ENCODE peak calls at places on chromosomes 2 and 18, in four cellular contexts. C is HCT116, U is K562, R is HepG2. N is an unnamed sample.
A peak's percentile ranks its signal among the peaks of the same experiment; 100 is the strongest.

GRCh38 chr2:149715005-149715592 is 127.5 kb upstream of the MMADHC start:
- DNase-seq in C (peak; percentile 35), U (no peak), R (peak; percentile 12), N (peak; percentile 21)

GRCh38 chr2:99960724-99961566 is 181.4 kb downstream of the AFF3 start:
- DNase-seq in C (no peak), U (no peak), R (no peak), N (no peak)

GRCh38 chr2:238741277-238741676 is 106.6 kb upstream of the TWIST2 start:
- DNase-seq in C (no peak), U (no peak), R (no peak), N (no peak)

GRCh38 chr2:161354106-161354505 is 45.9 kb downstream of the PSMD14 start:
- DNase-seq in C (no peak), U (no peak), R (no peak), N (no peak)

GRCh38 chr2:95074663-95075439 is 46.8 kb downstream of the MRPS5 start:
- DNase-seq in C (no peak), U (no peak), R (no peak), N (no peak)

GRCh38 chr18:36688020-36688965 is 140.5 kb downstream of the TPGS2 start:
- DNase-seq in C (peak; percentile 52), U (peak; percentile 79), R (peak; percentile 52), N (peak; percentile 86)

GRCh38 chr2:190408538-190409271 is 550 bp downstream of the MFSD6 start:
- DNase-seq in C (peak; percentile 7), U (peak; percentile 53), R (no peak), N (peak; percentile 61)

GRCh38 chr2:196914867-196915465 is 11.5 kb downstream of the PGAP1 start:
- DNase-seq in C (no peak), U (no peak), R (no peak), N (no peak)

GRCh38 chr2:237092920-237093781 is 7.5 kb downstream of the COPS8 start:
- DNase-seq in C (peak; percentile 2), U (no peak), R (no peak), N (no peak)

DNA sequence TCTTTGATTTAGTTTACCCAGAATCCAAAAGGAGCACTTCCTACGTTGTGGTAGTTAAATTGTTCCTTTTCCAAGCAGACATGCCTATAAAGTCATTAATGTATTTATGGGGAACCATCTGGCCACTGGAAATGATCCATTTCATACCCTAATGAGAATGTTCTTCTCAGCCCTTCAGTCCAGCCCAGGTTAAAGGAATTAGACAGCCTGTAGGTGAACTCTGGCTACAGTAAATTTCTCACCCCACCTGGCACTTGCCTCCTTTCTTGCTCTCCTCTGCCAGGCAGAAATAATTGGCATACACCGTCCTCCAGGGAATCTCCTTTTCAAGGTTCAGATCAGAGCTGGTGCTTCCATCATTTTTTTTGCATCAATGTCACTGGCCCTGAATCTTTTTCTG is 121.1 kb downstream of the SETBP1 start:
- DNase-seq in C (no peak), U (no peak), R (no peak), N (no peak)
- TF ChIP-seq RAD21 in C (no peak), U (no peak), R (no peak), N (no peak)

GRCh38 chr2:109208071-109208950 is 79.3 kb downstream of the SH3RF3 start:
- DNase-seq in C (no peak), U (no peak), R (no peak), N (no peak)
- TF ChIP-seq CTCF in C (peak; percentile 44), U (peak; percentile 24), R (peak; percentile 42), N (peak; percentile 43)

GRCh38 chr18:22871809-22872525 is 61.2 kb upstream of the RBBP8 start:
- DNase-seq in C (no peak), U (no peak), R (no peak), N (no peak)
- TF ChIP-seq FOSL1 in C (no peak), U (no peak), R (no peak), N (no peak)

DNA sequence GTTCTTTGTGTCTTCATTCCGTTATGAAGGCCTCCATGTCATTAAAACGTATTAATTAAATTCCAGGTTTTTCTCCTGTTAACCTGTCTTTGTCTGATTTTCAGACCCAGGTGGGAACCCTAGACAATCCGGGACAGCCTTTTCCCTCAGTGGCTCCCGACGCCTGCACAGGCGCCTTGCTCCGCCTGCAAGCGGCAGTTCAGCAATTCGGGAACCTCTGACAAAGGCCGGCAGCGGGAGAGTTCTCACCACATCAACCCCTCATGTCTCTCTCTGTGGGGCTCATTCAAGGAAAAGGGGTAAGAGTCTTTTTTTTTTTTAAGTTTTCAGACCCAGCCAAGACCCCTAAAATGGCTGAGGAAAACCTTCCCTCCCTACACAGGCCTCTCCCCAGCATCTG is 259.8 kb upstream of the SALL3 start:
- DNase-seq in C (no peak), U (no peak), R (no peak), N (no peak)
- TF ChIP-seq RAD21 in C (no peak), U (no peak), R (no peak), N (no peak)

DNA sequence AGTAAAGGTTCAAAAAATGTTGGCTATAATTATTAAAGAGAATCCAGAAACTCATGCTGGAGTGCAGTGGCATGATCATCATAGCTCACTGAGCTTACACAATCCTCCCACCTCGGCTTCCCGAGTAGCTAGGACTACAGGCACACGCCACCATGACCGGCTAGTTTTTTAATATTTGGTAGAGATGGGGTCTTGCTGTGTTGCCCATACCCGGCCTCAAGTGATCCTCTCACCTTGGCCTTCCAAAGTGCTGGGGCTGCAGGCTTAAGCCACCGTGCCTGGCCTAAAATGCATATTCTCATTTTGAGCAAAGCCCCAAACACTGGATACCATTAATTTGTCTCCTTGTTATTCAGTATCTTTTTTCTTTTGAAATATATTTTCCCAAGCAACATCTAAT is 32.4 kb downstream of the MEMO1 start:
- DNase-seq in C (no peak), U (no peak), R (no peak), N (no peak)
- TF ChIP-seq CTCF in C (no peak), U (no peak), R (no peak), N (no peak)

DNA sequence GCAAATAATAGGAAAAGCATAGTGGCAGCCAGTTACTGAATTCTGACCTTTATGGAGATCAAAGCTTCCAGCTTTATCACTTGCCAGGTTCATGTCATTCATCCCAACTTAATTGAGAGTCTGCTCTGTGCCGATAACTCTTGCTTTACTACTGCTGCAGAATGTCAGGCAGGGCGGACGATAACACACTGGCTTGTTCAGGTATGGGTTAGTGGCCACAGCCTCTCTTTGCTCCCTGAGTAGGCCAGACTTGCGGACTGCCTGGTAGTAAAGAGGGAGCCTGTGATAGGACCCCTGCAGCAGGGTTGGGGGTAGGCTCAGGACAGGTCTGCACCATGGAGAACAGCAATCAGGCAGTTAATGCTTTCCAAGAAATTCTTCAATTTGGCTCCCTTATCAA is 75.5 kb downstream of the OSBPL6 start:
- DNase-seq in C (no peak), U (peak; percentile 58), R (no peak), N (no peak)
- TF ChIP-seq FOSL1 in C (no peak), U (peak; percentile 58), R (no peak), N (no peak)

GRCh38 chr2:19801367-19802087 is 100.3 kb downstream of the TTC32 start:
- DNase-seq in C (peak; percentile 81), U (no peak), R (no peak), N (no peak)
- TF ChIP-seq RAD21 in C (no peak), U (no peak), R (no peak), N (no peak)

GRCh38 chr18:57077005-57077735 is 69.7 kb upstream of the BOD1L2 start:
- DNase-seq in C (no peak), U (no peak), R (no peak), N (no peak)

GRCh38 chr18:57075716-57076400 is 71.0 kb upstream of the BOD1L2 start:
- DNase-seq in C (no peak), U (no peak), R (no peak), N (no peak)

GRCh38 chr18:57080479-57080878 is 66.4 kb upstream of the BOD1L2 start:
- DNase-seq in C (no peak), U (no peak), R (no peak), N (no peak)

GRCh38 chr18:57077786-57078552 is 68.9 kb upstream of the BOD1L2 start:
- DNase-seq in C (no peak), U (no peak), R (no peak), N (no peak)

DNA sequence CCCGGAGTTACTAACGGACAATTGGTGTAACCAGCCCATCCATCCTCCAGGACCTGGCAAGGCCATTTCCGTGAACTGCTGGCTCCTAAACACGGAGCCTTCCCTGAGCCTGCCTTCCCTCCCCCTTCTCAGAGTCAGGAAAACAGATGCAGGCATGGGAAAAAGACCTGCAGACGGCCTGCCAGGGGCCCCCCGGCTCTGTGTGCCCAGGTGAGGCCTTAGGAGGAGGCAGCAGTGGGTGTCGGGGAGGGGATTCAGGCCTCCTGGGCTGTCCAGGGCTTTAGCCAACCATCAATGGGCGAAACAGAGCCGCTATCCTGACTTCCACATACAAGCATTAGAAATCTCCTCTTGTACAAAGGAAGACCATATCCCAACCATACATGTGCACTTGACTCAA is 68.3 kb upstream of the BOD1L2 start:
- DNase-seq in C (no peak), U (no peak), R (no peak), N (no peak)
- TF ChIP-seq CTCF in C (no peak), U (no peak), R (no peak), N (no peak)

DNA sequence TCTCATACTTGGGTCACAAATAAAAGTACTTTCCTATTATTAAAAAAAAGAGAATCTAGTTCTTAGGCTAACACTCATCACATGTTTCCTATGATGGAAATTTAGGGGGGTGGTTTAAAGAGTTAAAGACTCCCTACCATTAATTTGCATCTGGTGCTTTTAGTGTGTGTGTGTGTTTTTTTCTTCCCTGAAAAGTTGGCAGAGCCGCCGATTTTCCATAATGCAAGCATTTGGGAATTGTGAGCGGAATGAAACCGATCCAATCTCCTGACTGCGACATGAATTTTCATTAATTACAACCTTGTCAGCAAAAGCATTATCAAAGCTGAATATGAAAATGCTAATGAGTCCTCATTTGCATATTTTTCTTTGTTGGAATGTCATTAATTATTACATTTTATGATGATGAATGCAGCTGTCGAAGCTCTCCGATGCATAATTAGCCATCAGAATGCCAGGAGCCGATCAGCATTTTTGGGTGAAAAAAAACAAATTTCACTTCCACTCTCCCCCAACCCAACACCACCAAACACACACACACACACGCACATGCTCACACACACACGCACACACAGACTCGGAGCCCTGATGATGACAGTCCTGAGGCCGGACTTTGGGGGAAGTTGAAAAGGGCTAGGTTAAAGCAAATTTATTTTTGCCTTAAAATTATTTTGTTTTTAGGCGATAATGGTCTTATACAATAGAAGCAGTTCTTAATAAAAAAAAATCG is 165.4 kb downstream of the TCF4 start:
- DNase-seq in C (no peak), U (no peak), R (no peak), N (no peak)
- TF ChIP-seq FOSL1 in C (no peak), U (no peak), R (no peak), N (no peak)

GRCh38 chr18:54159916-54160315 is 64.6 kb downstream of the MBD2 start:
- DNase-seq in C (no peak), U (no peak), R (no peak), N (no peak)

GRCh38 chr18:54165450-54165849 is 59.0 kb downstream of the MBD2 start:
- DNase-seq in C (no peak), U (no peak), R (no peak), N (no peak)

GRCh38 chr18:54163458-54163857 is 61.0 kb downstream of the MBD2 start:
- DNase-seq in C (no peak), U (no peak), R (no peak), N (no peak)

GRCh38 chr18:54161267-54161666 is 63.2 kb downstream of the MBD2 start:
- DNase-seq in C (no peak), U (no peak), R (no peak), N (no peak)

DNA sequence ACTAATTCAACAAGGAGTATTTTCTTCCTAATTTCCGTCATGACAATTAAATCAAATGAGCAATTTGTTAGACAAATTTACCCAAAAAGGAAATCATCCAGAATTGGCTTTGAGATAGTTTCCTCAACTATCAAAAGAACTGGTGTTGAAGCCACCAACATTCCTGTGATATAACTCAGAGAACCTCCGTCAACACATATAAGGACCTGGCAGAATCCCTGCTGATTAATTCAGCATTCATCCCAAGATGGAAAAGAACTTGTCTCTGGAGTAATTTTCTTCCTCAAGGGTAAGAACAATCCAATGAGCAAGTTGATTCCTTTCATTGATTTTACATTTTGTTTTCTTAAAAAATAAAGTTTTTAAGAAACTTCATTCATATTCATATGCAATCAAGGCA is 62.0 kb downstream of the MBD2 start:
- DNase-seq in C (no peak), U (no peak), R (no peak), N (no peak)
- TF ChIP-seq RAD21 in C (no peak), U (no peak), R (no peak), N (no peak)

N was measured in H1.